ENCODE peak calls at places on chromosome 9, in eight cellular contexts. V is fibroblast of lung; A is kidney epithelial cell; W is activated T-helper 1 cell treated with Interleukin-2 at 50 U/mL for 16 hours; E is stimulated activated CD4-positive, alpha-beta T cell treated with anti-CD3 and anti-CD28 coated beads, Interleukin-2, amount 100 ng/mL, for 48 hours; J is B cell; U is CD8-positive, alpha-beta T cell; H is choroid plexus epithelial cell. X is an unnamed sample.

GRCh38 chr9:27865031-27865438 is 291.8 kb upstream of the C9orf72 start:
- DNase-seq in V (peak; percentile 65), A (peak; percentile 92), W (no peak), E (no peak), J (no peak), U (no peak), H (peak; percentile 49), X (no peak)

GRCh38 chr9:22210262-22210661 is 201.2 kb upstream of the CDKN2B start:
- DNase-seq in V (peak; percentile 36), A (no peak), W (no peak), E (no peak), J (no peak), U (no peak), H (peak; percentile 19), X (no peak)

GRCh38 chr9:129783516-129784361 is 19.2 kb upstream of the TOR1B start:
- DNase-seq in V (peak; percentile 56), A (no peak), W (peak; percentile 44), E (peak; percentile 80), J (peak; percentile 77), U (peak; percentile 70), H (peak; percentile 90), X (peak; percentile 84)

GRCh38 chr9:91162311-91162710 is 199.4 kb downstream of the AUH start:
- DNase-seq in V (peak; percentile 33), A (no peak), W (no peak), E (no peak), J (no peak), U (no peak), H (no peak), X (no peak)

GRCh38 chr9:71716138-71716909 is 52.0 kb downstream of the CEMIP2 start:
- DNase-seq in V (no peak), A (no peak), W (no peak), E (no peak), J (no peak), U (no peak), H (peak; percentile 42), X (no peak)

GRCh38 chr9:86135374-86135773 is 36.0 kb upstream of the GOLM1 start:
- DNase-seq in V (no peak), A (no peak), W (no peak), E (no peak), J (no peak), U (no peak), H (no peak), X (no peak)

GRCh38 chr9:93533863-93534262 is 42.5 kb upstream of the PHF2 start:
- DNase-seq in V (no peak), A (no peak), W (no peak), E (no peak), J (no peak), U (no peak), H (no peak), X (no peak)

GRCh38 chr9:128033609-128034008 is 33.5 kb downstream of the NAIF1 start:
- DNase-seq in V (no peak), A (no peak), W (no peak), E (no peak), J (no peak), U (no peak), H (no peak), X (no peak)

GRCh38 chr9:14323969-14324366 is 10.0 kb upstream of the NFIB start:
- DNase-seq in V (no peak), A (no peak), W (no peak), E (no peak), J (no peak), U (no peak), H (no peak), X (no peak)

GRCh38 chr9:3569529-3569928 is 43.7 kb upstream of the RFX3 start:
- DNase-seq in V (no peak), A (no peak), W (no peak), E (no peak), J (no peak), U (no peak), H (no peak), X (no peak)

GRCh38 chr9:13863112-13863511 is 450.8 kb downstream of the NFIB start:
- DNase-seq in V (peak; percentile 54), A (no peak), W (no peak), E (no peak), J (no peak), U (no peak), H (peak; percentile 14), X (no peak)

GRCh38 chr9:35364817-35365585 is 124.9 kb upstream of the RUSC2 start:
- DNase-seq in V (no peak), A (no peak), W (no peak), E (no peak), J (no peak), U (no peak), H (peak; percentile 44), X (no peak)

GRCh38 chr9:126334626-126335621 is 8.3 kb downstream of the MVB12B start:
- DNase-seq in V (peak; percentile 52), A (no peak), W (no peak), E (no peak), J (no peak), U (no peak), H (peak; percentile 59), X (no peak)

GRCh38 chr9:74666625-74667316 is 169.6 kb downstream of the RORB start:
- DNase-seq in V (peak; percentile 49), A (no peak), W (no peak), E (no peak), J (no peak), U (no peak), H (peak; percentile 90), X (no peak)

GRCh38 chr9:128627127-128627715 is 29.4 kb downstream of the DYNC2I2 start:
- DNase-seq in V (no peak), A (no peak), W (no peak), E (no peak), J (no peak), U (no peak), H (no peak), X (no peak)

GRCh38 chr9:132486706-132487350 is 76.8 kb downstream of the CFAP77 start:
- DNase-seq in V (no peak), A (no peak), W (peak; percentile 9), E (peak; percentile 29), J (no peak), U (peak; percentile 67), H (no peak), X (no peak)

GRCh38 chr9:137479892-137480685 is 21.0 kb upstream of the NSMF start:
- DNase-seq in V (no peak), A (no peak), W (no peak), E (no peak), J (no peak), U (no peak), H (no peak), X (no peak)

GRCh38 chr9:81237565-81238231 is 451.6 kb downstream of the TLE1 start:
- DNase-seq in V (no peak), A (no peak), W (no peak), E (no peak), J (no peak), U (no peak), H (no peak), X (no peak)

GRCh38 chr9:108272350-108272899 is 583.4 kb downstream of the ACTL7B start:
- DNase-seq in V (peak; percentile 24), A (no peak), W (no peak), E (no peak), J (peak; percentile 42), U (no peak), H (peak; percentile 76), X (peak; percentile 34)

GRCh38 chr9:19631181-19631580 is 157.7 kb downstream of the SLC24A2 start:
- DNase-seq in V (no peak), A (no peak), W (no peak), E (no peak), J (no peak), U (no peak), H (no peak), X (no peak)

GRCh38 chr9:114981095-114981494 is 50.7 kb upstream of the TNFSF8 start:
- DNase-seq in V (no peak), A (no peak), W (no peak), E (no peak), J (no peak), U (no peak), H (no peak), X (no peak)

GRCh38 chr9:119974026-119974425 is 604.8 kb upstream of the BRINP1 start:
- DNase-seq in V (peak; percentile 36), A (no peak), W (no peak), E (no peak), J (no peak), U (no peak), H (no peak), X (no peak)

GRCh38 chr9:110029422-110029814 is 178.5 kb downstream of the C9orf152 start:
- DNase-seq in V (peak; percentile 94), A (peak; percentile 81), W (no peak), E (no peak), J (no peak), U (no peak), H (peak; percentile 98), X (no peak)

GRCh38 chr9:87212563-87213154 is 265.4 kb upstream of the GAS1 start:
- DNase-seq in V (peak; percentile 77), A (peak; percentile 67), W (no peak), E (no peak), J (no peak), U (no peak), H (peak; percentile 52), X (no peak)

GRCh38 chr9:123069010-123069481 is 35.6 kb downstream of the GPR21 start:
- DNase-seq in V (peak; percentile 95), A (no peak), W (no peak), E (no peak), J (no peak), U (no peak), H (peak; percentile 96), X (no peak)

GRCh38 chr9:91147079-91147708 is 214.5 kb downstream of the AUH start:
- DNase-seq in V (no peak), A (no peak), W (no peak), E (no peak), J (no peak), U (no peak), H (no peak), X (no peak)

GRCh38 chr9:20031836-20032235 is 243.0 kb upstream of the SLC24A2 start:
- DNase-seq in V (no peak), A (no peak), W (no peak), E (no peak), J (no peak), U (no peak), H (peak; percentile 30), X (no peak)

GRCh38 chr9:69276775-69277174 is 48.2 kb upstream of the ENTREP1 start:
- DNase-seq in V (no peak), A (no peak), W (no peak), E (no peak), J (no peak), U (no peak), H (peak; percentile 19), X (no peak)

GRCh38 chr9:649128-650074 is 192.1 kb upstream of the DMRT1 start:
- DNase-seq in V (no peak), A (peak; percentile 58), W (no peak), E (no peak), J (no peak), U (no peak), H (no peak), X (no peak)

GRCh38 chr9:17481565-17481964 is 97.3 kb upstream of the SH3GL2 start:
- DNase-seq in V (no peak), A (no peak), W (no peak), E (no peak), J (no peak), U (no peak), H (no peak), X (no peak)

X was measured in GM20000.